ENCODE peak calls at places on chromosomes 4 and X, in seven cellular contexts. One of them, this sample, is unnamed.

GRCh38 chr4:95181446-95182306 is 367.1 kb downstream of the UNC5C start:
- DNase-seq in A549: no peak
- DNase-seq in MCF 10A: no peak
- DNase-seq in GM12878: no peak
- DNase-seq in upper lobe of left lung: no peak
- DNase-seq in mammary epithelial cell: no peak
- DNase-seq in foreskin fibroblast: no peak
- DNase-seq in this sample: no peak

GRCh38 chrX:63718010-63718694 is 66.9 kb downstream of the ARHGEF9 start:
- DNase-seq in A549: no peak
- DNase-seq in MCF 10A: no peak
- DNase-seq in GM12878: no peak
- DNase-seq in upper lobe of left lung: no peak
- DNase-seq in mammary epithelial cell: no peak
- DNase-seq in foreskin fibroblast: no peak
- DNase-seq in this sample: no peak

GRCh38 chr4:8594097-8595038 is 1.8 kb downstream of the CPZ start:
- DNase-seq in A549: peak
- DNase-seq in MCF 10A: peak
- DNase-seq in GM12878: peak
- DNase-seq in upper lobe of left lung: peak
- DNase-seq in mammary epithelial cell: peak
- DNase-seq in foreskin fibroblast: peak
- DNase-seq in this sample: no peak

GRCh38 chrX:104833401-104833800 is 267.4 kb downstream of the IL1RAPL2 start:
- DNase-seq in A549: no peak
- DNase-seq in MCF 10A: no peak
- DNase-seq in GM12878: no peak
- DNase-seq in upper lobe of left lung: no peak
- DNase-seq in mammary epithelial cell: no peak
- DNase-seq in foreskin fibroblast: peak
- DNase-seq in this sample: no peak

GRCh38 chr4:186765138-186765537 is 41.5 kb upstream of the FAT1 start:
- DNase-seq in A549: peak
- DNase-seq in MCF 10A: peak
- DNase-seq in GM12878: no peak
- DNase-seq in upper lobe of left lung: no peak
- DNase-seq in mammary epithelial cell: peak
- DNase-seq in foreskin fibroblast: peak
- DNase-seq in this sample: no peak

GRCh38 chrX:115372026-115372610 is 82.6 kb downstream of the LUZP4 start:
- DNase-seq in A549: peak
- DNase-seq in MCF 10A: peak
- DNase-seq in GM12878: no peak
- DNase-seq in upper lobe of left lung: no peak
- DNase-seq in mammary epithelial cell: peak
- DNase-seq in foreskin fibroblast: peak
- DNase-seq in this sample: no peak

GRCh38 chrX:132023896-132024386 is 839 bp downstream of the STK26 start:
- DNase-seq in A549: peak
- DNase-seq in MCF 10A: peak
- DNase-seq in GM12878: no peak
- DNase-seq in upper lobe of left lung: peak
- DNase-seq in mammary epithelial cell: peak
- DNase-seq in foreskin fibroblast: peak
- DNase-seq in this sample: no peak

GRCh38 chrX:149314031-149314430 is 191.1 kb downstream of the IDS start:
- DNase-seq in A549: no peak
- DNase-seq in MCF 10A: peak
- DNase-seq in GM12878: no peak
- DNase-seq in upper lobe of left lung: no peak
- DNase-seq in mammary epithelial cell: peak
- DNase-seq in foreskin fibroblast: peak
- DNase-seq in this sample: no peak

GRCh38 chr4:23856630-23857029 is 33.2 kb downstream of the PPARGC1A start:
- DNase-seq in A549: no peak
- DNase-seq in MCF 10A: peak
- DNase-seq in GM12878: no peak
- DNase-seq in upper lobe of left lung: peak
- DNase-seq in mammary epithelial cell: no peak
- DNase-seq in foreskin fibroblast: no peak
- DNase-seq in this sample: no peak

GRCh38 chr4:130257271-130257670 is 1161.3 kb downstream of the C4orf33 start:
- DNase-seq in A549: no peak
- DNase-seq in MCF 10A: peak
- DNase-seq in GM12878: no peak
- DNase-seq in upper lobe of left lung: no peak
- DNase-seq in mammary epithelial cell: peak
- DNase-seq in foreskin fibroblast: peak
- DNase-seq in this sample: no peak
- TF ChIP-seq CTCF in A549: no peak
- TF ChIP-seq CTCF in MCF 10A: no peak
- TF ChIP-seq CTCF in GM12878: no peak
- TF ChIP-seq CTCF in upper lobe of left lung: no peak
- TF ChIP-seq CTCF in mammary epithelial cell: peak
- TF ChIP-seq CTCF in foreskin fibroblast: no peak
- TF ChIP-seq CTCF in this sample: peak

GRCh38 chrX:13598877-13599276 is 29.5 kb downstream of the EGFL6 start:
- DNase-seq in A549: peak
- DNase-seq in MCF 10A: peak
- DNase-seq in GM12878: no peak
- DNase-seq in upper lobe of left lung: no peak
- DNase-seq in mammary epithelial cell: peak
- DNase-seq in foreskin fibroblast: peak
- DNase-seq in this sample: no peak
- TF ChIP-seq CTCF in A549: peak
- TF ChIP-seq CTCF in MCF 10A: peak
- TF ChIP-seq CTCF in GM12878: peak
- TF ChIP-seq CTCF in upper lobe of left lung: no peak
- TF ChIP-seq CTCF in mammary epithelial cell: peak
- TF ChIP-seq CTCF in foreskin fibroblast: peak
- TF ChIP-seq CTCF in this sample: peak

DNA sequence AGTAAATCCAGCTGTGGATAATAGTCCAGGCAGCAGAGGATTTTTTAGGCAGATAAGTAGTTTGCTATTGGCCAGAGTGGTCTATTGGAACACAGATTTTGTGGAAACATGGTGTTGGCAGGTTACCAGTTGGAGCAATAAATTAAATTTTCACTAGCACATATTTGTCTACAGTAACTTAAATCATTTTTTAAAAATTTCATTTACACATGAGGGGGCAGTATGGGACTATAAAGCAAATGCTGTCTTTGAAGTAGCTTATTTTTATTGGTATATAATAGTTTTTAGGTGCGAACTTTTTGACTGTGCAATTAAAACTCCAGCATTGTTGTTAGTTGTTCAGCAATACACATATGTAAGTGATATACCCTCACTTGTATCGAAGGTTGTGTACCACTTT is 289.8 kb downstream of the ARHGAP10 start:
- DNase-seq in A549: no peak
- DNase-seq in MCF 10A: no peak
- DNase-seq in GM12878: no peak
- DNase-seq in upper lobe of left lung: no peak
- DNase-seq in mammary epithelial cell: no peak
- DNase-seq in foreskin fibroblast: no peak
- DNase-seq in this sample: no peak
- TF ChIP-seq CTCF in A549: no peak
- TF ChIP-seq CTCF in MCF 10A: no peak
- TF ChIP-seq CTCF in GM12878: no peak
- TF ChIP-seq CTCF in upper lobe of left lung: no peak
- TF ChIP-seq CTCF in mammary epithelial cell: no peak
- TF ChIP-seq CTCF in foreskin fibroblast: no peak
- TF ChIP-seq CTCF in this sample: no peak

GRCh38 chr4:76084542-76084941 is 10.0 kb downstream of the ART3 start:
- DNase-seq in A549: no peak
- DNase-seq in MCF 10A: no peak
- DNase-seq in GM12878: no peak
- DNase-seq in upper lobe of left lung: no peak
- DNase-seq in mammary epithelial cell: no peak
- DNase-seq in foreskin fibroblast: no peak
- DNase-seq in this sample: no peak
- TF ChIP-seq CTCF in A549: no peak
- TF ChIP-seq CTCF in MCF 10A: no peak
- TF ChIP-seq CTCF in GM12878: no peak
- TF ChIP-seq CTCF in upper lobe of left lung: no peak
- TF ChIP-seq CTCF in mammary epithelial cell: no peak
- TF ChIP-seq CTCF in foreskin fibroblast: no peak
- TF ChIP-seq CTCF in this sample: no peak

DNA sequence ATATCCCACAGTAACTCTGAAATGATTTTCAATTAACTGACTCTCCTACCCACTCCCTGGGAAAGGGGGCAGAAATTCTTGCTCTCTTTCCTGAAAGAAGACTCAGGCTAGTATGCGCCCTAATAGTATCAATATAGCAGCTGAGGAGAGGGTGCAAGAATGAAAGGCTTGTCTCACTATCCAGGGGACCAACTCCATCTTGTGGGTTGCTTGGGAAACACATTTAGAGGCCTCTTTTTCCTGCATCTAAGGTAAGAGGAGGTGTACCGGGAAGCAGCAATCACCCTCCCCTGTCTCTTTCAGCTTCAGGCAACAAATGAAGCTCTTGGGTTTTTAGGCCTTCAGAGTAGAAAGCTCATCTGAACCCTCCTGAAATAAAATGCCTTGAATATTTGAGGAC is 11.3 kb downstream of the TMEM255A start:
- DNase-seq in A549: no peak
- DNase-seq in MCF 10A: peak
- DNase-seq in GM12878: no peak
- DNase-seq in upper lobe of left lung: no peak
- DNase-seq in mammary epithelial cell: peak
- DNase-seq in foreskin fibroblast: no peak
- DNase-seq in this sample: no peak
- TF ChIP-seq CTCF in A549: no peak
- TF ChIP-seq CTCF in MCF 10A: no peak
- TF ChIP-seq CTCF in GM12878: peak
- TF ChIP-seq CTCF in upper lobe of left lung: no peak
- TF ChIP-seq CTCF in mammary epithelial cell: no peak
- TF ChIP-seq CTCF in foreskin fibroblast: no peak
- TF ChIP-seq CTCF in this sample: no peak

DNA sequence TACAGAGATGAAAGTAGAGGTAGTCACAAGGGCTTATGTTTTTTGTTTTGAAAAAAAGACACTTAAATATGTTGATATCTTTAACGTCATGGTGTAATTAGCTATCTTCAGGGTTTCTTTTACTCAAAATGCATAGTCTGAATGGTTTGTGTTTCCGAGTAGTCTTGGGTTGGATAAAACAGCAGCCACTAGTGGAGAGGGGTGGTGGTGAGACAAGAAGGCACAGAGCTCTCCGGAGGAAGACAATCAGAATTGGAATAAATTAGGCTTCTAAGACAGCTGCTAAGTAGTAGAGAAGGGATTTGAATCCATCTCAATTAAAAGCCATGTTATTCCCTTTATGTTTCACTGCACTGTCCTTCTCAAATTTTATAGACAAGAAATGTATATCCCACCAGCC is 240.4 kb upstream of the VEGFC start:
- DNase-seq in A549: no peak
- DNase-seq in MCF 10A: no peak
- DNase-seq in GM12878: no peak
- DNase-seq in upper lobe of left lung: no peak
- DNase-seq in mammary epithelial cell: no peak
- DNase-seq in foreskin fibroblast: peak
- DNase-seq in this sample: no peak
- TF ChIP-seq CTCF in A549: no peak
- TF ChIP-seq CTCF in MCF 10A: no peak
- TF ChIP-seq CTCF in GM12878: no peak
- TF ChIP-seq CTCF in upper lobe of left lung: no peak
- TF ChIP-seq CTCF in mammary epithelial cell: no peak
- TF ChIP-seq CTCF in foreskin fibroblast: peak
- TF ChIP-seq CTCF in this sample: peak

DNA sequence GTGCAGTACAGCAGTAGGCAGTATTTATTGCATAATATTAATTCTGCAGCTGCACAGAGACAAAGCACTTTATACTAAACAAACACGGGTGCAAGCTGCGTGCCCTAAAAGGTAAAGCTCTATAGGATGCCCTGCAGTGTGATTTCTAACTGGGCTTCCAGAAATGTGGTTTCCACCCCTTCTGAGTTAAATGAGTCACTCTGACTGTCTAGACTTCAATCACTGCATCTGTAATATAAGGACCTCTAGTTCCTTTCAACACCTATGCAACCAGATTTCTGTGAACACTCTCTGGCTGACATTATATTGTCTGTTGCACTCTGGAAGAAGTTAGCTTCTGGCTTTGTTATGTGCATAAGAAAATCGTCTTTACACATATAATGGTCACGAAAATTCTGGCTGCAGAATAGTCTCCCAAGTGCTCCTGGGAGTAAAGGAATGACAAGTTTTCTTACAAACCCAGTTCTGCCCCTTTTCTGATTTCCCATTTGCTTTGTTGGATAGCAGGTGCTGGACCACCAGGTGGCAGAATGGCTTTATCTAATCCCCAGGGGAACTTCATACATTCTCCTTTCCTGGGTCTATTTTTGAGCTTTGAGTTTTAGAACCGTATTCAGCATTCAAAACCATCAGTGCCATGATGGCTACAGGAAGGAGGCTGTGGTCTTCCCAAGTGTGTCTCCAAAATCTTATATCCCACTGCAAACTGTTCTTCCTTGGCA is 842.2 kb downstream of the STIM2 start:
- DNase-seq in A549: no peak
- DNase-seq in MCF 10A: peak
- DNase-seq in GM12878: no peak
- DNase-seq in upper lobe of left lung: no peak
- DNase-seq in mammary epithelial cell: peak
- DNase-seq in foreskin fibroblast: no peak
- DNase-seq in this sample: no peak
- TF ChIP-seq CTCF in A549: peak
- TF ChIP-seq CTCF in MCF 10A: no peak
- TF ChIP-seq CTCF in GM12878: peak
- TF ChIP-seq CTCF in upper lobe of left lung: no peak
- TF ChIP-seq CTCF in mammary epithelial cell: peak
- TF ChIP-seq CTCF in foreskin fibroblast: no peak
- TF ChIP-seq CTCF in this sample: peak

This sample was measured in osteocyte.